ENCODE peak calls at places on chromosomes 13 and 19, in ten cellular contexts. P is prostate gland, A is suprapubic skin, T is fibroblast of the aortic adventitia, N is esophagus squamous epithelium, C is epithelial cell of esophagus, G is astrocyte of the spinal cord, R is brain microvascular endothelial cell, Z is Peyer's patch, B is HFF-Myc. H is an unnamed sample.

GRCh38 chr19:16380943-16381755 is 56.5 kb downstream of the KLF2 start:
- DNase-seq in G (no peak), R (no peak), N (no peak), A (no peak), B (no peak), Z (peak), T (no peak), C (no peak), P (no peak), H (no peak)

GRCh38 chr13:76455960-76456359 is 430.2 kb downstream of the KCTD12 start:
- DNase-seq in T (peak), G (peak), R (peak), P (no peak), B (peak), Z (no peak), A (no peak), N (no peak), C (peak), H (peak)

GRCh38 chr19:55625004-55625326 is 599 bp upstream of the ZNF784 start:
- DNase-seq in A (no peak), P (no peak), C (no peak), G (no peak), T (no peak), B (no peak), N (no peak), Z (no peak), R (no peak), H (no peak)

GRCh38 chr19:51821921-51822716 is 27.2 kb downstream of the FPR3 start:
- DNase-seq in C (peak), G (no peak), R (no peak), P (no peak), B (no peak), T (peak), N (no peak), A (no peak), Z (no peak), H (no peak)

GRCh38 chr13:48431431-48431830 is 18.5 kb upstream of the LPAR6 start:
- DNase-seq in T (no peak), N (no peak), A (no peak), B (no peak), Z (no peak), G (peak), C (no peak), R (no peak), P (no peak), H (no peak)

GRCh38 chr13:106573279-106573831 is 5.4 kb upstream of the ARGLU1 start:
- DNase-seq in T (peak), A (peak), G (no peak), C (no peak), N (no peak), R (no peak), B (no peak), Z (no peak), P (no peak), H (no peak)

GRCh38 chr13:49023441-49023840 is 47.7 kb downstream of the FNDC3A start:
- DNase-seq in R (peak), N (no peak), C (peak), T (peak), A (no peak), G (peak), Z (no peak), B (no peak), P (no peak), H (no peak)

GRCh38 chr13:28337196-28338045 is 157.5 kb downstream of the FLT1 start:
- DNase-seq in Z (no peak), B (peak), P (no peak), C (peak), N (no peak), G (peak), A (no peak), R (peak), T (peak), H (peak)

GRCh38 chr13:36858285-36858684 is 39.3 kb downstream of the RFXAP start:
- DNase-seq in Z (no peak), G (peak), A (no peak), N (no peak), C (peak), R (no peak), T (peak), P (peak), B (peak), H (peak)

GRCh38 chr13:63882052-63882451 is 2466.4 kb upstream of the PCDH20 start:
- DNase-seq in B (no peak), R (no peak), T (no peak), A (no peak), P (no peak), C (no peak), N (no peak), G (no peak), Z (no peak), H (no peak)

GRCh38 chr13:32150239-32150638 is 118.7 kb downstream of the FRY start:
- DNase-seq in P (no peak), C (no peak), T (peak), N (no peak), A (no peak), G (no peak), B (no peak), R (no peak), Z (no peak), H (no peak)

GRCh38 chr13:75514080-75515040 is 23.3 kb downstream of the COMMD6 start:
- DNase-seq in A (no peak), G (peak), Z (no peak), N (no peak), T (peak), C (no peak), B (no peak), P (no peak), R (peak), H (no peak)

GRCh38 chr13:73421310-73421912 is 362.6 kb downstream of the KLF5 start:
- DNase-seq in G (peak), P (peak), A (no peak), N (no peak), B (no peak), T (peak), C (peak), Z (no peak), R (no peak), H (no peak)

GRCh38 chr19:1085053-1085658 is 10.0 kb downstream of the POLR2E start:
- DNase-seq in N (no peak), B (no peak), R (no peak), C (peak), P (no peak), T (no peak), A (no peak), G (no peak), Z (no peak), H (no peak)

GRCh38 chr19:1394252-1395193 is 6.8 kb downstream of the GAMT start:
- DNase-seq in A (no peak), B (no peak), G (no peak), T (no peak), N (no peak), Z (no peak), C (peak), R (no peak), P (no peak), H (no peak)

DNA sequence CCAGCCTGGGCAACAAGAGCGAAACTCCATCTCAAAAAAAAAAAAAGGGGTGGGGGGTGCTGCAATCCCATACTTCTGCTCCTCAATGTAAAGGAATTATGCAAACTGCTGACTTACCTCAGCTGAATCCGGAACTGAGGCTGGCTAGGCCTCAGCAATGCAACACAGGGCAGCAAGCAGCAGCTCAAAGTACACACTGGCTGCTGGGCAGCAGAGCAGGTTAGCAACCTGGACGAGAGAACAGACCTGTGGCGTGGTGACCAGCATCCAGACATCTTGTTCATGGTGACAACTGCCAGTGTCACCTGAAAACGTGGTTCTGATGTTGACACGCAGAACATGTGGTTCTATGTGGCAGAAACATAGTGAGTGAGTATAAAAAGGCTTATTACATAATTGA is 28.1 kb downstream of the ZNF14 start:
- DNase-seq in T (no peak), B (no peak), G (no peak), P (no peak), Z (no peak), C (no peak), R (no peak), N (no peak), A (no peak), H (no peak)
- TF ChIP-seq CTCF in T (no peak), B (no peak), G (no peak), P (no peak), Z (no peak), C (no peak), R (no peak), N (no peak), A (no peak), H (no peak)

GRCh38 chr13:113109151-113110047 is 3.8 kb downstream of the F7 start:
- DNase-seq in T (no peak), A (peak), G (no peak), C (no peak), R (no peak), N (no peak), Z (peak), B (no peak), P (no peak), H (no peak)

GRCh38 chr13:113112893-113113845 is 7.6 kb downstream of the F7 start:
- DNase-seq in P (no peak), C (no peak), G (no peak), R (no peak), N (no peak), Z (no peak), A (no peak), B (no peak), T (no peak), H (no peak)

GRCh38 chr13:113110852-113111315 is 5.3 kb downstream of the F7 start:
- DNase-seq in N (no peak), T (no peak), R (no peak), A (peak), Z (peak), C (no peak), P (no peak), G (no peak), B (no peak), H (no peak)

GRCh38 chr13:113106666-113107065 is 1.1 kb downstream of the F7 start:
- DNase-seq in N (no peak), P (no peak), R (no peak), A (no peak), Z (no peak), G (no peak), B (no peak), C (no peak), T (no peak), H (no peak)

GRCh38 chr13:113110048-113110851 is 4.7 kb downstream of the F7 start:
- DNase-seq in A (peak), P (no peak), C (no peak), T (no peak), R (no peak), N (no peak), B (no peak), Z (peak), G (no peak), H (no peak)
- H3K4me3 ChIP-seq in A (peak), P (peak), C (no peak), T (no peak), R (peak), N (peak), B (no peak), Z (peak), G (no peak), H (no peak)

GRCh38 chr19:22914646-22915045 is 82.6 kb downstream of the ZNF723 start:
- DNase-seq in Z (no peak), T (no peak), A (no peak), C (no peak), B (no peak), N (no peak), R (no peak), G (no peak), P (no peak), H (no peak)
- TF ChIP-seq CTCF in Z (no peak), T (no peak), A (no peak), C (no peak), B (no peak), N (no peak), R (no peak), G (no peak), P (no peak), H (no peak)

GRCh38 chr13:20528451-20528850 is 2.8 kb upstream of the CRYL1 start:
- DNase-seq in C (no peak), Z (no peak), G (no peak), N (no peak), T (peak), A (no peak), P (no peak), B (no peak), R (no peak), H (no peak)

GRCh38 chr13:20525601-20526544 is at the start of gene CRYL1:
- DNase-seq in Z (peak), C (peak), B (no peak), A (peak), T (peak), P (peak), G (peak), R (peak), N (peak), H (no peak)

GRCh38 chr13:20525144-20525600 is 485 bp downstream of the CRYL1 start:
- DNase-seq in Z (peak), A (peak), C (peak), P (peak), B (no peak), R (no peak), G (no peak), T (peak), N (no peak), H (no peak)

GRCh38 chr13:20521388-20521787 is 4.3 kb downstream of the CRYL1 start:
- DNase-seq in N (no peak), A (no peak), T (no peak), B (no peak), G (no peak), Z (no peak), C (no peak), P (no peak), R (no peak), H (no peak)

GRCh38 chr13:20526664-20527063 is 1.0 kb upstream of the CRYL1 start:
- DNase-seq in G (peak), T (peak), N (no peak), Z (no peak), C (no peak), P (no peak), A (no peak), R (peak), B (no peak), H (no peak)
- H3K4me3 ChIP-seq in G (peak), T (peak), N (peak), Z (peak), C (peak), P (peak), A (peak), R (peak), B (no peak), H (no peak)

GRCh38 chr19:3652422-3652821 is 25.8 kb upstream of the CACTIN start:
- DNase-seq in G (no peak), Z (no peak), P (no peak), N (no peak), B (no peak), R (no peak), A (no peak), T (no peak), C (no peak), H (no peak)

GRCh38 chr19:3651684-3652083 is 25.1 kb upstream of the CACTIN start:
- DNase-seq in N (no peak), G (no peak), B (no peak), P (no peak), C (no peak), A (no peak), R (no peak), Z (no peak), T (no peak), H (no peak)

GRCh38 chr19:3653081-3653795 is 26.6 kb upstream of the CACTIN start:
- DNase-seq in P (no peak), N (no peak), B (no peak), T (no peak), R (no peak), G (no peak), C (no peak), A (no peak), Z (no peak), H (no peak)

GRCh38 chr19:3648037-3648905 is 21.7 kb upstream of the CACTIN start:
- DNase-seq in R (no peak), T (no peak), G (no peak), P (no peak), A (no peak), Z (no peak), B (no peak), N (no peak), C (no peak), H (no peak)

DNA sequence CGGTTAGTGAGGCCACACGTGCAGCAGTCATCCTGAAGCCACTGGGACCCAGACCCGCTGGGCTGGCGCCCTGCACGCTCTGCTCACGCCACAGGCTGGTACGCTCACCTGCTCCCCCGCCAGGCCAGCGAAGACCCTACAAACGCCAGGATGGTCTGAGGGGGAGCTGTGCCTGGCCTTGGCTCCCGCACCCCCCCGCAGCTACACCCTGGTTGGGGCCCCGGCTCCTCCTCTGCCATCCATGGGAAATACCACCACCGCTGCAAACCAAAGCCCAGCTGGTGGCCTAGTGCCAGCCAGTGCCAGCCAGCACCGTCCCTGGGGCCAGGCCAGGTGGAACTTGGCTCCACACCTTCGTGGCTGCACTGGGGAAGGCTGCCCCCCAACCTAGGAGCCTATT is 23.3 kb upstream of the CACTIN start:
- DNase-seq in N (no peak), Z (no peak), A (no peak), C (no peak), P (no peak), B (no peak), T (no peak), R (no peak), G (no peak), H (no peak)
- TF ChIP-seq CTCF in N (no peak), Z (no peak), A (no peak), C (no peak), P (no peak), B (no peak), T (no peak), R (no peak), G (no peak), H (no peak)

GRCh38 chr19:43675269-43675879 is 5.4 kb upstream of the PLAUR start:
- DNase-seq in T (peak), N (no peak), R (peak), A (no peak), G (peak), C (peak), Z (peak), B (no peak), P (peak), H (peak)
- H3K4me3 ChIP-seq in T (no peak), N (no peak), R (no peak), A (no peak), G (no peak), C (peak), Z (peak), B (no peak), P (no peak), H (no peak)

DNA sequence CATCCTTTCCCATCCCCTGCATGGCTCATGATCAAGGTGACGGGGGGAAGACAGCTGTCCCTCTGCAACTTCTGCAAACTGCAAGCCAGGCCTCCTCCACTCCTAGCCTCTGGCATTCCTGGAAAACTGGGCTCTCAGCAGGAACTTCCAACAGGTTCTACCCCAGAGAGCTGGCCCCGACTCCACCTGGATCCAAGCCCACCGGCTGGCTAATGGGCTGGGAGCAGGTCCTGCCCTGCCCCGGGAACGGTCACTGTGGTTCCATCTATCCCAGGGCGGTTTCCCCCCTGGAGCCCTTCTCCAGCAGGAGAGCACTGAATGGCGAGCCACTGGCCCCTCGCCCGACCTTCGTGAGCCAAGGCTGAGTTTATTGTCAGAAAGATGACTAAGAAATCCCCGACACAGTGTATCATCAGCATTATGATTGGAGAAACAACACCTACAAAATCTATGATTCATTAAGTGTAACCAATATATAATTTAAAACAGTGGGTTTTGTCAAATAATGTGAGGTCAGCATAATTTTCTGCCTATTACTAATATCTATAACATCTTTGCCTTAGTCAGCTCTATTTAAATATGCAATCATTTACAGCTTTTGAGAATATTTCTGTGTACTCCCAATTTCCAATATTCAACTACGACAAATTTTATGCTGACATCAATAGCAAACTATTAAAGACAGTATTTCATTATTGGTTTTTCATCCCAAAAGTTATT is 132.9 kb downstream of the URI1 start:
- DNase-seq in C (peak), Z (peak), G (no peak), B (no peak), R (no peak), N (no peak), T (no peak), P (no peak), A (peak), H (no peak)
- TF ChIP-seq CTCF in C (no peak), Z (no peak), G (no peak), B (no peak), R (no peak), N (no peak), T (no peak), P (no peak), A (no peak), H (no peak)

DNA sequence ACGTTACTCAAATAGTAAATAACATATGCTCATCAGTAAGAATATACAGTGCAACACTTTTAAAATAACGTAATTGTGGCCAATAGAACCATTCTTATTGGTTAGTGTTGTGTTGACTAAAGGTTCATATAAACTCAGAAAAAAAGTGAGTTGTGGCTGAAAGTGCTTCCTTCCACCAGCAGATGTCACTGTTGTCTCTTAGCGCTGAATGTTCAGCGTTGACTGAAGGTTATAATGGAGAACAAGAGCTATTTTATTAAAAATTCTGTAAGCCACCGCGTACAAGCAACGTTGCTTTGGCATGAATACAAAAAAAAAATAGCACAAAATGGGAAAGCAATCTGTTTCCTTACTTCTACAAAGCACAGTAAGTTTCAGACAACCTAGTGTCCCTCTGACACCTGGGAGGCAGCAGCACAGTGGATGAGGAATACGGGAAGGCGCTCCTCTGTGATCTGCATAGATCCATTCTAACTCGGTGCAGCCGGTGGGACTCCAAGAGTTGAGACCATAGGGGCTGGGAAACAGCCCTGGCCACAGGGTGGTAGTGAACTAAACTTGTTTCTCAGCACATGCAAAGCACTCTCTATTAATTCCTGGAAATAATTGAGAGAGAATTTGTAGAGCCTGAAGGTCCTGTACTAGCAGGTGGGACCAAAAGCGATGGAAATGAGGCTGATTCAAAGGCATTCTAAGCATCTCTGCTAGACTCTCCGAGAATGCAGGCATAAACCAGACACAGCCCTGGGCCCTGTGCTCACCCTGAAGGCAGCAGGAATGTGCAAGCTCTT is 23.9 kb upstream of the OXGR1 start:
- DNase-seq in B (peak), R (peak), N (no peak), P (no peak), T (peak), C (peak), Z (no peak), G (peak), A (no peak), H (no peak)
- H3K4me3 ChIP-seq in B (no peak), R (no peak), N (no peak), P (no peak), T (no peak), C (no peak), Z (no peak), G (no peak), A (no peak), H (peak)

H was measured in retinal pigment epithelial cell.